ENCODE peak calls at places on chromosomes 6 and 20, in ten cellular contexts. A, X, E, N, K, J, L, P, T and G are unnamed samples.

GRCh38 chr6:37696220-37696840 is 1.4 kb downstream of the MDGA1 start:
- DNase-seq in A (peak; percentile 44), X (peak; percentile 66), E (peak; percentile 59), N (peak; percentile 31), K (no peak), J (no peak), L (peak; percentile 36), P (no peak), T (peak; percentile 49), G (no peak)

GRCh38 chr6:27321901-27322300 is 9.8 kb upstream of the POM121L2 start:
- DNase-seq in A (no peak), X (no peak), E (no peak), N (no peak), K (no peak), J (no peak), L (no peak), P (no peak), T (no peak), G (no peak)

GRCh38 chr20:49567421-49568256 is at the start of gene PTGIS:
- DNase-seq in A (no peak), X (peak; percentile 87), E (peak; percentile 63), N (peak; percentile 25), K (no peak), J (no peak), L (peak; percentile 51), P (no peak), T (no peak), G (no peak)

GRCh38 chr6:100472674-100473073 is 8.0 kb upstream of the SIM1 start:
- DNase-seq in A (no peak), X (no peak), E (no peak), N (no peak), K (no peak), J (no peak), L (no peak), P (no peak), T (peak; percentile 85), G (peak; percentile 23)

GRCh38 chr6:137487947-137488735 is 6.1 kb downstream of the OLIG3 start:
- DNase-seq in A (no peak), X (peak; percentile 27), E (no peak), N (no peak), K (no peak), J (no peak), L (no peak), P (no peak), T (no peak), G (no peak)

GRCh38 chr20:43238833-43239232 is 49.1 kb upstream of the PTPRT start:
- DNase-seq in A (no peak), X (peak; percentile 23), E (peak; percentile 2), N (no peak), K (no peak), J (peak; percentile 6), L (no peak), P (no peak), T (no peak), G (peak; percentile 11)

GRCh38 chr6:119557239-119557638 is 207.7 kb upstream of the MAN1A1 start:
- DNase-seq in A (no peak), X (no peak), E (no peak), N (no peak), K (no peak), J (no peak), L (no peak), P (no peak), T (no peak), G (no peak)

GRCh38 chr6:152575621-152576150 is 61.5 kb downstream of the SYNE1 start:
- DNase-seq in A (no peak), X (no peak), E (peak; percentile 87), N (peak; percentile 33), K (no peak), J (no peak), L (no peak), P (no peak), T (peak; percentile 96), G (no peak)

GRCh38 chr20:62771396-62772102 is 24.7 kb upstream of the MRGBP start:
- DNase-seq in A (no peak), X (no peak), E (no peak), N (no peak), K (no peak), J (no peak), L (peak; percentile 3), P (no peak), T (no peak), G (no peak)

GRCh38 chr6:39227476-39227875 is 1.8 kb downstream of the KCNK5 start:
- DNase-seq in A (no peak), X (no peak), E (no peak), N (no peak), K (no peak), J (no peak), L (no peak), P (no peak), T (no peak), G (no peak)

GRCh38 chr20:54345301-54345724 is 130.1 kb upstream of the DOK5 start:
- DNase-seq in A (no peak), X (no peak), E (peak; percentile 77), N (no peak), K (peak; percentile 24), J (no peak), L (no peak), P (no peak), T (peak; percentile 60), G (no peak)

GRCh38 chr6:79305020-79305419 is 70.5 kb upstream of the HMGN3 start:
- DNase-seq in A (no peak), X (no peak), E (no peak), N (no peak), K (no peak), J (no peak), L (no peak), P (no peak), T (no peak), G (no peak)

GRCh38 chr20:46034039-46034438 is 5.0 kb downstream of the SLC12A5 start:
- DNase-seq in A (no peak), X (no peak), E (no peak), N (no peak), K (no peak), J (no peak), L (no peak), P (no peak), T (no peak), G (no peak)

GRCh38 chr6:108578166-108578565 is 17.4 kb downstream of the FOXO3 start:
- DNase-seq in A (no peak), X (no peak), E (no peak), N (no peak), K (no peak), J (no peak), L (no peak), P (no peak), T (no peak), G (no peak)

GRCh38 chr20:54123587-54124180 is 50.1 kb downstream of the CYP24A1 start:
- DNase-seq in A (peak; percentile 86), X (no peak), E (peak; percentile 75), N (peak; percentile 84), K (peak; percentile 93), J (peak; percentile 63), L (no peak), P (peak; percentile 100), T (peak; percentile 100), G (no peak)

GRCh38 chr20:10448270-10449156 is 13.4 kb downstream of the SLX4IP start:
- DNase-seq in A (no peak), X (no peak), E (peak; percentile 37), N (no peak), K (no peak), J (no peak), L (no peak), P (no peak), T (no peak), G (no peak)
- H3K4me3 ChIP-seq in A (no peak overlapping the region), X (no peak overlapping the region), E (no peak overlapping the region), N (no peak overlapping the region), K (no peak overlapping the region), J (no peak overlapping the region), L (no peak overlapping the region), P (no peak overlapping the region), T (no peak overlapping the region), G (no peak overlapping the region)

GRCh38 chr20:58511861-58512260 is 3.3 kb downstream of the APCDD1L start:
- DNase-seq in A (no peak), X (peak; percentile 80), E (peak; percentile 31), N (no peak), K (no peak), J (no peak), L (no peak), P (no peak), T (no peak), G (no peak)

GRCh38 chr20:58514321-58515239 is 619 bp downstream of the APCDD1L start:
- DNase-seq in A (no peak), X (no peak), E (peak; percentile 20), N (no peak), K (no peak), J (no peak), L (no peak), P (no peak), T (peak; percentile 35), G (no peak)

GRCh38 chr20:58512808-58513552 is 2.2 kb downstream of the APCDD1L start:
- DNase-seq in A (no peak), X (peak; percentile 48), E (peak; percentile 7), N (no peak), K (no peak), J (no peak), L (no peak), P (no peak), T (no peak), G (no peak)

GRCh38 chr20:58515240-58516212 is at the start of gene APCDD1L:
- DNase-seq in A (no peak), X (no peak), E (peak; percentile 20), N (no peak), K (no peak), J (no peak), L (no peak), P (no peak), T (peak; percentile 80), G (no peak)

GRCh38 chr20:58513580-58514285 is 1.5 kb downstream of the APCDD1L start:
- DNase-seq in A (no peak), X (no peak), E (no peak), N (no peak), K (no peak), J (no peak), L (no peak), P (no peak), T (no peak), G (no peak)
- H3K4me3 ChIP-seq in A (no peak overlapping the region), X (no peak overlapping the region), E (no peak overlapping the region), N (no peak overlapping the region), K (no peak overlapping the region), J (no peak overlapping the region), L (peak overlapping the region; percentile 33), P (no peak overlapping the region), T (no peak overlapping the region), G (no peak overlapping the region)

DNA sequence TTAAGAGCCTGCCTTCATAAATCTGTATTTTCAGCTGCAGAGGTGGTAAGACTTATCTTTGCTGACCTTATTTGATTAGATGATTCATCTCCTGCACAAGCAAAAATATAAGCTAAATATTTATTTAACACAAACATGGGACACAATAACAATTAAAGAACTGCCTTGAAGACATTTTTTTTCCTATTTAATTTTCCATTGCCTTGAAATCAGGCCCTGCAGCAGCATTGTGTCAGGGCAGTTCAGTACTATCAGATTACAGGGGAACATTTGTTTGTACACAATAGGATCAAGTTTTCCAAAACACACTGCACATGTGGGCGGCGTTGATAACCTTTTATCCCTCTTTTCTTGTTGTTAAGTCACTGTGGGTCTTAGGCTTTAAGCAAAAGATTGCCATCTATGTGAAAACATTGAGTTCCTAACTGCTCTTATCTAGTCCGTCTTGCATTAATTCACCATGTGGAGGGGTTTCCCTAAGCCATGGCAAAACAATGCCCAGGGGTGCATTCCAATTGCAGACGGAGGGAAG is 7.4 kb downstream of the ADGRF5 start:
- DNase-seq in A (no peak), X (no peak), E (no peak), N (no peak), K (no peak), J (no peak), L (no peak), P (no peak), T (no peak), G (no peak)
- H3K4me3 ChIP-seq in A (no peak overlapping the region), X (no peak overlapping the region), E (no peak overlapping the region), N (no peak overlapping the region), K (no peak overlapping the region), J (no peak overlapping the region), L (no peak overlapping the region), P (no peak overlapping the region), T (no peak overlapping the region), G (no peak overlapping the region)

GRCh38 chr6:70414813-70415212 is 1.5 kb downstream of the FAM135A start:
- DNase-seq in A (no peak), X (no peak), E (no peak), N (no peak), K (no peak), J (no peak), L (no peak), P (no peak), T (no peak), G (no peak)
- H3K4me3 ChIP-seq in A (peak overlapping the region; percentile 95), X (peak overlapping the region; percentile 93), E (peak overlapping the region; percentile 54), N (peak overlapping the region; percentile 95), K (peak overlapping the region; percentile 77), J (peak overlapping the region; percentile 23), L (peak overlapping the region; percentile 98), P (peak overlapping the region; percentile 100), T (peak overlapping the region; percentile 90), G (no peak overlapping the region)